ENCODE peak calls at places on chromosomes 6 and 20, in four cellular contexts. One of them, this sample, is unnamed.

GRCh38 chr6:74447013-74447412 is 751.0 kb downstream of the CD109 start:
- DNase-seq in PC-3: peak; percentile 47
- DNase-seq in H1: no peak
- DNase-seq in HCT116: peak; percentile 44
- DNase-seq in this sample: no peak

GRCh38 chr6:33983721-33984465 is 162.0 kb downstream of the GRM4 start:
- DNase-seq in PC-3: no peak
- DNase-seq in H1: peak; percentile 30
- DNase-seq in HCT116: no peak
- DNase-seq in this sample: no peak

GRCh38 chr6:106974337-106974998 is at the start of gene CD24:
- DNase-seq in PC-3: peak; percentile 60
- DNase-seq in H1: peak; percentile 91
- DNase-seq in HCT116: no peak
- DNase-seq in this sample: peak; percentile 56

GRCh38 chr6:20436719-20437118 is 35.0 kb downstream of the E2F3 start:
- DNase-seq in PC-3: no peak
- DNase-seq in H1: no peak
- DNase-seq in HCT116: no peak
- DNase-seq in this sample: no peak

GRCh38 chr6:146819596-146820320 is 221.0 kb downstream of the ADGB start:
- DNase-seq in PC-3: no peak
- DNase-seq in H1: no peak
- DNase-seq in HCT116: no peak
- DNase-seq in this sample: no peak

GRCh38 chr6:151589667-151590066 is 95.8 kb downstream of the CCDC170 start:
- DNase-seq in PC-3: no peak
- DNase-seq in H1: no peak
- DNase-seq in HCT116: no peak
- DNase-seq in this sample: no peak

GRCh38 chr6:72861935-72862432 is 240.1 kb downstream of the KCNQ5 start:
- DNase-seq in PC-3: peak; percentile 67
- DNase-seq in H1: no peak
- DNase-seq in HCT116: no peak
- DNase-seq in this sample: no peak

GRCh38 chr6:16135078-16135477 is 6.2 kb downstream of the MYLIP start:
- DNase-seq in PC-3: no peak
- DNase-seq in H1: no peak
- DNase-seq in HCT116: no peak
- DNase-seq in this sample: no peak

GRCh38 chr6:139262519-139263300 is 29.1 kb downstream of the TXLNB start:
- DNase-seq in PC-3: peak; percentile 82
- DNase-seq in H1: no peak
- DNase-seq in HCT116: no peak
- DNase-seq in this sample: peak; percentile 23

GRCh38 chr6:53727748-53728147 is 62.2 kb upstream of the KLHL31 start:
- DNase-seq in PC-3: no peak
- DNase-seq in H1: no peak
- DNase-seq in HCT116: no peak
- DNase-seq in this sample: no peak

GRCh38 chr6:34496103-34496685 is 30.3 kb downstream of the PACSIN1 start:
- DNase-seq in PC-3: no peak
- DNase-seq in H1: no peak
- DNase-seq in HCT116: no peak
- DNase-seq in this sample: no peak

GRCh38 chr6:34476462-34476861 is 10.6 kb downstream of the PACSIN1 start:
- DNase-seq in PC-3: no peak
- DNase-seq in H1: no peak
- DNase-seq in HCT116: no peak
- DNase-seq in this sample: no peak

GRCh38 chr6:13573669-13574110 is 711 bp upstream of the SIRT5 start:
- DNase-seq in PC-3: peak; percentile 51
- DNase-seq in H1: no peak
- DNase-seq in HCT116: peak; percentile 18
- DNase-seq in this sample: no peak

GRCh38 chr20:56400001-56400640 is 7.7 kb downstream of the CSTF1 start:
- DNase-seq in PC-3: peak; percentile 84
- DNase-seq in H1: peak; percentile 55
- DNase-seq in HCT116: peak; percentile 51
- DNase-seq in this sample: no peak

GRCh38 chr6:142947702-142948480 is 2.9 kb upstream of the HIVEP2 start:
- DNase-seq in PC-3: peak; percentile 76
- DNase-seq in H1: no peak
- DNase-seq in HCT116: no peak
- DNase-seq in this sample: no peak

GRCh38 chr20:39823239-39823638 is 861.1 kb downstream of the DHX35 start:
- DNase-seq in PC-3: no peak
- DNase-seq in H1: no peak
- DNase-seq in HCT116: no peak
- DNase-seq in this sample: no peak

GRCh38 chr6:143619844-143620243 is 57.9 kb upstream of the PHACTR2 start:
- DNase-seq in PC-3: no peak
- DNase-seq in H1: no peak
- DNase-seq in HCT116: no peak
- DNase-seq in this sample: no peak

GRCh38 chr6:34680802-34681515 is 15.6 kb downstream of the ILRUN start:
- DNase-seq in PC-3: peak; percentile 61
- DNase-seq in H1: no peak
- DNase-seq in HCT116: peak; percentile 27
- DNase-seq in this sample: no peak

GRCh38 chr6:45832063-45832462 is 183.6 kb downstream of the CLIC5 start:
- DNase-seq in PC-3: no peak
- DNase-seq in H1: no peak
- DNase-seq in HCT116: no peak
- DNase-seq in this sample: no peak

GRCh38 chr6:7617954-7618764 is 28.2 kb downstream of the SNRNP48 start:
- DNase-seq in PC-3: peak; percentile 83
- DNase-seq in H1: no peak
- DNase-seq in HCT116: no peak
- DNase-seq in this sample: peak; percentile 62

GRCh38 chr6:7691675-7692452 is 34.0 kb upstream of the BMP6 start:
- DNase-seq in PC-3: peak; percentile 91
- DNase-seq in H1: no peak
- DNase-seq in HCT116: peak; percentile 71
- DNase-seq in this sample: peak; percentile 74

GRCh38 chr6:11343963-11344714 is 111.7 kb upstream of the NEDD9 start:
- DNase-seq in PC-3: peak; percentile 94
- DNase-seq in H1: no peak
- DNase-seq in HCT116: peak; percentile 40
- DNase-seq in this sample: peak; percentile 97

GRCh38 chr20:58612021-58612700 is 38.9 kb upstream of the STX16 start:
- DNase-seq in PC-3: no peak
- DNase-seq in H1: no peak
- DNase-seq in HCT116: no peak
- DNase-seq in this sample: no peak

GRCh38 chr6:82843291-82843885 is 222.3 kb downstream of the UBE3D start:
- DNase-seq in PC-3: no peak
- DNase-seq in H1: no peak
- DNase-seq in HCT116: no peak
- DNase-seq in this sample: no peak

GRCh38 chr6:77962070-77962469 is 309.2 kb downstream of the MEI4 start:
- DNase-seq in PC-3: no peak
- DNase-seq in H1: no peak
- DNase-seq in HCT116: no peak
- DNase-seq in this sample: no peak
- TF ChIP-seq EZH2 in PC-3: no peak
- TF ChIP-seq EZH2 in H1: no peak
- TF ChIP-seq EZH2 in HCT116: no peak
- TF ChIP-seq EZH2 in this sample: no peak

GRCh38 chr20:10633708-10634107 is 40.1 kb downstream of the JAG1 start:
- DNase-seq in PC-3: no peak
- DNase-seq in H1: no peak
- DNase-seq in HCT116: no peak
- DNase-seq in this sample: no peak
- H3K4me1 ChIP-seq in PC-3: peaks cover 7% of the 10 kb centered on the region
- H3K4me1 ChIP-seq in H1: peaks cover 23% of the 10 kb centered on the region
- H3K4me1 ChIP-seq in HCT116: no peaks in the 10 kb centered on the region
- H3K4me1 ChIP-seq in this sample: peaks cover 64% of the 10 kb centered on the region

GRCh38 chr20:34124469-34125249 is 12.6 kb upstream of the EIF2S2 start:
- DNase-seq in PC-3: no peak
- DNase-seq in H1: no peak
- DNase-seq in HCT116: no peak
- DNase-seq in this sample: no peak
- H2AFZ ChIP-seq in PC-3: no peak overlapping the region
- H2AFZ ChIP-seq in H1: no peak overlapping the region
- H2AFZ ChIP-seq in HCT116: no peak overlapping the region
- H2AFZ ChIP-seq in this sample: no peak overlapping the region

GRCh38 chr6:37735722-37736121 is 38.0 kb upstream of the MDGA1 start:
- DNase-seq in PC-3: no peak
- DNase-seq in H1: no peak
- DNase-seq in HCT116: no peak
- DNase-seq in this sample: no peak
- TF ChIP-seq EZH2 in PC-3: no peak
- TF ChIP-seq EZH2 in H1: no peak
- TF ChIP-seq EZH2 in HCT116: no peak
- TF ChIP-seq EZH2 in this sample: no peak

DNA sequence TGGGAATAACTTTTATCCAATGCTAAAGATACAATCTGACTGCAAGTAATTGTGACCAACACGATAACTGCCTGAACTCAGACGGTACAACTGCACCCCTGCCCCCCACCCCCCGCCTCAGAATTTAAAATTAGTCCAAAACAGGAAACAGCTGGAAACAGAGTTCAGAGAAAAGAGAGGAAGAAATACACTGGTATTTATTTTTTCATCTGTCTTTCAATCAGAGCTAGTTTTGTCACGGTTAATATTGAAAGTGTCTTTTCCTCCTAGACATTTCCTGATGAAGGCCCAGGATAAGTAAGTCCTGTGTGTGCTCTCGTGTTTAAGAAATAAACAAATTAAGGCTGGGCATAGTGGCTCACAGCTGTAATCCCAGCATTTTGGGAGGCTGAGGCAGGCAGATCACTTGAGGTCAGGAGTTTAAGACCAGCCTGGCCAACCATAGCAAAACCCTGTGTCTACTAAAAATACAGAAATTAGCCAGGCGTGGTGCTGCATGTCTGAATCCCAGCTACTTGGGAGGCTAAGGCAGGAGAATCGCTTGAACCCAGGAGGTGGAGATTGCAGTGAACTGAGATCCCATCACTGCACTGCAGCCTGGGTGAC is 21.5 kb downstream of the ACSS1 start:
- DNase-seq in PC-3: no peak
- DNase-seq in H1: no peak
- DNase-seq in HCT116: no peak
- DNase-seq in this sample: no peak
- H3K4me1 ChIP-seq in PC-3: peaks cover 14% of the 10 kb centered on the region
- H3K4me1 ChIP-seq in H1: no peaks in the 10 kb centered on the region
- H3K4me1 ChIP-seq in HCT116: no peaks in the 10 kb centered on the region
- H3K4me1 ChIP-seq in this sample: peaks cover 20% of the 10 kb centered on the region

GRCh38 chr6:136823128-136823660 is 802 bp downstream of the PEX7 start:
- DNase-seq in PC-3: no peak
- DNase-seq in H1: no peak
- DNase-seq in HCT116: no peak
- DNase-seq in this sample: no peak
- H2AFZ ChIP-seq in PC-3: peak overlapping the region; percentile 97
- H2AFZ ChIP-seq in H1: peak overlapping the region; percentile 99
- H2AFZ ChIP-seq in HCT116: no peak overlapping the region
- H2AFZ ChIP-seq in this sample: peak overlapping the region; percentile 99

GRCh38 chr20:63829943-63830820 is 882 bp downstream of the ZBTB46 start:
- DNase-seq in PC-3: no peak
- DNase-seq in H1: no peak
- DNase-seq in HCT116: no peak
- DNase-seq in this sample: no peak
- TF ChIP-seq EZH2 in PC-3: no peak
- TF ChIP-seq EZH2 in H1: peak; percentile 14
- TF ChIP-seq EZH2 in HCT116: no peak
- TF ChIP-seq EZH2 in this sample: peak; percentile 95